ENCODE peak calls at places on chromosomes 5 and 9, in eight cellular contexts. V is T-cell, T is AG08396, L is AG10803, W is iris pigment epithelial cell, E is H9, P is mucosa of descending colon, K is astrocyte of the spinal cord. O is an unnamed sample.

GRCh38 chr9:2933165-2934095 is 89.5 kb upstream of the PUM3 start:
- DNase-seq in V (no peak), T (no peak), L (no peak), W (no peak), E (peak; percentile 31), P (no peak), K (no peak), O (no peak)

GRCh38 chr5:142248853-142249462 is 75.9 kb downstream of the SPRY4 start:
- DNase-seq in V (no peak), T (peak; percentile 46), L (peak; percentile 90), W (peak; percentile 16), E (no peak), P (peak; percentile 73), K (peak; percentile 50), O (no peak)

GRCh38 chr9:96031366-96031824 is 155.9 kb downstream of the ERCC6L2 start:
- DNase-seq in V (no peak), T (no peak), L (no peak), W (no peak), E (no peak), P (peak; percentile 45), K (no peak), O (no peak)

GRCh38 chr5:40171971-40172370 is 507.7 kb upstream of the PTGER4 start:
- DNase-seq in V (no peak), T (peak; percentile 37), L (peak; percentile 30), W (peak; percentile 78), E (no peak), P (no peak), K (peak; percentile 68), O (no peak)

GRCh38 chr9:85971731-85972130 is 30.8 kb downstream of the NAA35 start:
- DNase-seq in V (no peak), T (no peak), L (peak; percentile 25), W (peak; percentile 33), E (no peak), P (no peak), K (no peak), O (no peak)

GRCh38 chr5:137078171-137078665 is 420.9 kb downstream of the SPOCK1 start:
- DNase-seq in V (no peak), T (no peak), L (no peak), W (peak; percentile 14), E (peak; percentile 36), P (no peak), K (peak; percentile 33), O (no peak)

GRCh38 chr5:127930311-127930710 is 153.3 kb upstream of the SLC12A2 start:
- DNase-seq in V (no peak), T (peak; percentile 32), L (peak; percentile 32), W (peak; percentile 63), E (no peak), P (no peak), K (peak; percentile 18), O (no peak)

GRCh38 chr9:112162644-112163413 is 12.3 kb downstream of the SUSD1 start:
- DNase-seq in V (no peak), T (no peak), L (no peak), W (no peak), E (no peak), P (no peak), K (no peak), O (peak; percentile 28)

GRCh38 chr9:134344068-134344820 is 18.0 kb downstream of the RXRA start:
- DNase-seq in V (peak; percentile 30), T (no peak), L (peak; percentile 40), W (peak; percentile 43), E (no peak), P (no peak), K (peak; percentile 32), O (no peak)

GRCh38 chr9:98867109-98867433 is 59.6 kb downstream of the GALNT12 start:
- DNase-seq in V (no peak), T (no peak), L (no peak), W (no peak), E (no peak), P (no peak), K (no peak), O (no peak)

GRCh38 chr9:34405719-34406118 is 29.0 kb upstream of the MYORG start:
- DNase-seq in V (no peak), T (no peak), L (peak; percentile 42), W (peak; percentile 68), E (no peak), P (no peak), K (peak; percentile 71), O (no peak)

GRCh38 chr5:61286446-61287132 is 45.5 kb upstream of the ZSWIM6 start:
- DNase-seq in V (no peak), T (peak; percentile 36), L (peak; percentile 74), W (peak; percentile 70), E (no peak), P (no peak), K (peak; percentile 52), O (no peak)

GRCh38 chr9:35652829-35653209 is 2.1 kb upstream of the SIT1 start:
- DNase-seq in V (no peak), T (no peak), L (no peak), W (no peak), E (no peak), P (no peak), K (no peak), O (no peak)

GRCh38 chr5:1059884-1060263 is 51.3 kb downstream of the NKD2 start:
- DNase-seq in V (no peak), T (no peak), L (no peak), W (no peak), E (no peak), P (no peak), K (no peak), O (no peak)

GRCh38 chr5:94442971-94443370 is 175.4 kb downstream of the KIAA0825 start:
- DNase-seq in V (no peak), T (no peak), L (peak; percentile 5), W (peak; percentile 62), E (no peak), P (no peak), K (no peak), O (no peak)

GRCh38 chr5:172894767-172895166 is 60.7 kb downstream of the ERGIC1 start:
- DNase-seq in V (no peak), T (no peak), L (no peak), W (no peak), E (no peak), P (no peak), K (no peak), O (no peak)

GRCh38 chr5:177355868-177356168 is 1.9 kb upstream of the RGS14 start:
- DNase-seq in V (no peak), T (no peak), L (no peak), W (no peak), E (no peak), P (no peak), K (no peak), O (no peak)

GRCh38 chr5:59785701-59786100 is 107.8 kb downstream of the PDE4D start:
- DNase-seq in V (no peak), T (no peak), L (peak; percentile 52), W (peak; percentile 45), E (no peak), P (no peak), K (no peak), O (no peak)

GRCh38 chr5:153719324-153719723 is 228.9 kb downstream of the GRIA1 start:
- DNase-seq in V (no peak), T (no peak), L (no peak), W (no peak), E (no peak), P (no peak), K (no peak), O (no peak)

GRCh38 chr5:77266291-77266690 is 55.8 kb downstream of the PDE8B start:
- DNase-seq in V (no peak), T (no peak), L (peak; percentile 51), W (peak; percentile 50), E (no peak), P (no peak), K (peak; percentile 39), O (no peak)

GRCh38 chr9:32419921-32420320 is 35.5 kb downstream of the ACO1 start:
- DNase-seq in V (no peak), T (no peak), L (no peak), W (peak; percentile 43), E (no peak), P (no peak), K (peak; percentile 12), O (no peak)

GRCh38 chr5:14109771-14110170 is 33.4 kb upstream of the TRIO start:
- DNase-seq in V (no peak), T (no peak), L (peak; percentile 15), W (peak; percentile 48), E (no peak), P (no peak), K (no peak), O (no peak)

GRCh38 chr5:483434-484184 is 40.6 kb downstream of the EXOC3 start:
- DNase-seq in V (no peak), T (no peak), L (no peak), W (no peak), E (no peak), P (no peak), K (no peak), O (no peak)

GRCh38 chr5:6448622-6449464 is at the start of gene UBE2QL1:
- DNase-seq in V (no peak), T (no peak), L (no peak), W (peak; percentile 6), E (peak; percentile 45), P (peak; percentile 28), K (peak; percentile 3), O (peak; percentile 13)

GRCh38 chr5:4042311-4042710 is 446.7 kb downstream of the IRX1 start:
- DNase-seq in V (no peak), T (no peak), L (no peak), W (no peak), E (no peak), P (no peak), K (no peak), O (no peak)

GRCh38 chr5:109880907-109881685 is 191.4 kb downstream of the MAN2A1 start:
- DNase-seq in V (no peak), T (no peak), L (no peak), W (peak; percentile 33), E (no peak), P (no peak), K (peak; percentile 64), O (no peak)

GRCh38 chr5:68962632-68963484 is 131.0 kb upstream of the SLC30A5 start:
- DNase-seq in V (no peak), T (peak; percentile 73), L (peak; percentile 60), W (peak; percentile 61), E (peak; percentile 75), P (peak; percentile 64), K (peak; percentile 68), O (no peak)

GRCh38 chr5:151240891-151241290 is 12.1 kb upstream of the GM2A start:
- DNase-seq in V (no peak), T (no peak), L (no peak), W (no peak), E (no peak), P (no peak), K (no peak), O (no peak)